ENCODE peak calls at places on chromosomes 11 and 22, in four cellular contexts. N, U, G and L are unnamed samples.

GRCh38 chr11:8056810-8057463 is 24.1 kb upstream of the TUB start:
- DNase-seq in N (no peak), U (peak), G (peak), L (peak)

GRCh38 chr11:124114942-124115781 is at the start of gene VWA5A:
- DNase-seq in N (peak), U (peak), G (peak), L (peak)

GRCh38 chr11:70854891-70855556 is 397.4 kb downstream of the SHANK2 start:
- DNase-seq in N (peak), U (no peak), G (no peak), L (no peak)

GRCh38 chr22:20569059-20570058 is 61.9 kb downstream of the MED15 start:
- DNase-seq in N (no peak), U (peak), G (peak), L (peak)

GRCh38 chr11:41245704-41246398 is 213.6 kb downstream of the LRRC4C start:
- DNase-seq in N (no peak), U (no peak), G (no peak), L (no peak)

GRCh38 chr11:2302280-2302843 is 549 bp downstream of the TSPAN32 start:
- DNase-seq in N (no peak), U (no peak), G (no peak), L (no peak)

GRCh38 chr11:66231561-66231960 is 36.9 kb upstream of the RAB1B start:
- DNase-seq in N (no peak), U (no peak), G (no peak), L (no peak)

GRCh38 chr11:8250981-8251620 is 12.6 kb downstream of the LMO1 start:
- DNase-seq in N (no peak), U (no peak), G (no peak), L (no peak)

GRCh38 chr22:19958083-19959042 is 16.7 kb upstream of the TXNRD2 start:
- DNase-seq in N (no peak), U (peak), G (peak), L (peak)

GRCh38 chr11:64768300-64768694 is 8.5 kb upstream of the PYGM start:
- DNase-seq in N (no peak), U (no peak), G (no peak), L (no peak)

DNA sequence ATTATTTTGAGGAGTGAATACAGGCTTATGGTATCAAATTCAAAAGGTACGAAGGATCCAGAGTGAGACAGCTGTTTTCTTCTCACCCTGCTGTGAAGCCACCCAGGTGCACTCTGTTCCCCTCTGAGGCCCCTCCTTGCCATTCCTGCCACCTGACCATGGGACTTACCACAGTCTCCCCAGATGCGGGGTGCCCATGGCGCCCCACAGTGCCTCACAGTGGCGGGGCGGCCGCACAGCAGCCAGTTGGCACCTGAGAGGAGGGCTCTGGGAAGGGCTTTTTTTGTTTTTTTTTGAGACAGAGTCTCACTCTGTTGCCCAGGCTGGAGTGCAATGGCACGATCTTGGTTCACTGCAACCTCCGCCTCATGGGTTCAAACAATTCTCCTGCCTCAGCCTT is 151.7 kb downstream of the CEP164 start:
- DNase-seq in N (no peak), U (no peak), G (no peak), L (no peak)
- TF ChIP-seq CTCF in N (no peak), U (no peak), G (no peak), L (no peak)

GRCh38 chr11:128603752-128604472 is 16.6 kb upstream of the ETS1 start:
- DNase-seq in N (no peak), U (no peak), G (peak), L (no peak)

GRCh38 chr11:128610765-128611617 is 23.6 kb upstream of the ETS1 start:
- DNase-seq in N (no peak), U (no peak), G (no peak), L (no peak)

GRCh38 chr11:128604723-128605122 is 17.4 kb upstream of the ETS1 start:
- DNase-seq in N (no peak), U (no peak), G (no peak), L (no peak)

GRCh38 chr11:128608732-128609131 is 21.4 kb upstream of the ETS1 start:
- DNase-seq in N (no peak), U (no peak), G (no peak), L (no peak)

DNA sequence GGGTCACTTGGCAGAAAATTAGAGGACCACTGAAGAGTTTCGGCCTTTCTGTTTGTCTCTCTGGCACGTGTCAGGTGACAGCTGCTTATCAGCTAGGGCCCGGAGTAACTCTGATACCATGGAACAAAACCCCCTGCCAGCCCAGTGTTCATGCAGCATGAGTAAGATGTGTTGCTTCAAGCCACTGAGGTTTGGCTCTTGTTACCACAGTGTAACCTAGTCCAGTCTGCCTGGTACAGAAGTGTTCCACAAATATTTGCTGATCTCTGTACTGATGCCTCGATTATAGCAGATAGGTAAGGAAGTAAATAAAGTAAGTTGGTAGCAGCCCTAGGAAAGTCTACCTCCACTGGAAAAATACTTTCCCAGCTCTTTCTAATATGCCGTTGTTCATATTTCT is 20.5 kb upstream of the ETS1 start:
- DNase-seq in N (peak), U (no peak), G (no peak), L (no peak)
- H3K4me3 ChIP-seq in N (no peak), U (no peak), G (no peak), L (no peak)

DNA sequence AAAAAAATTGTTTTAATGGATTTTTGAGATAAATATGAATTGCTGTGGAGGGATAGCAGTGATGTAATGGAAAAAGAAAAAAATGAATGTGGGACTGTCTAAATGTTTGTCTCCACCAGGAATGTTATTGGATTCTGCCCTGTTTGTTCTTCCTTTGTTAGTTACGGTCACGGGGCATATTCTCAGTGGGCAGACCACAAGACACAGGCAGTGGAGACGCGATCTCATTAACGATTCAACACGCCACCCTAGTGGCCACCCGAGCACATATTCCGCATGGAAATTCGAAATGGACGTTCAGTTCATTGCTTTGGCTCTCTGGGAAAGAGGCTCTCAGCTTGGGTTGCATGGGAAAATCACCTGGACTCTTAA is 151.8 kb upstream of the TTC12 start:
- DNase-seq in N (no peak), U (no peak), G (peak), L (no peak)
- TF ChIP-seq CTCF in N (peak), U (no peak), G (peak), L (peak)

DNA sequence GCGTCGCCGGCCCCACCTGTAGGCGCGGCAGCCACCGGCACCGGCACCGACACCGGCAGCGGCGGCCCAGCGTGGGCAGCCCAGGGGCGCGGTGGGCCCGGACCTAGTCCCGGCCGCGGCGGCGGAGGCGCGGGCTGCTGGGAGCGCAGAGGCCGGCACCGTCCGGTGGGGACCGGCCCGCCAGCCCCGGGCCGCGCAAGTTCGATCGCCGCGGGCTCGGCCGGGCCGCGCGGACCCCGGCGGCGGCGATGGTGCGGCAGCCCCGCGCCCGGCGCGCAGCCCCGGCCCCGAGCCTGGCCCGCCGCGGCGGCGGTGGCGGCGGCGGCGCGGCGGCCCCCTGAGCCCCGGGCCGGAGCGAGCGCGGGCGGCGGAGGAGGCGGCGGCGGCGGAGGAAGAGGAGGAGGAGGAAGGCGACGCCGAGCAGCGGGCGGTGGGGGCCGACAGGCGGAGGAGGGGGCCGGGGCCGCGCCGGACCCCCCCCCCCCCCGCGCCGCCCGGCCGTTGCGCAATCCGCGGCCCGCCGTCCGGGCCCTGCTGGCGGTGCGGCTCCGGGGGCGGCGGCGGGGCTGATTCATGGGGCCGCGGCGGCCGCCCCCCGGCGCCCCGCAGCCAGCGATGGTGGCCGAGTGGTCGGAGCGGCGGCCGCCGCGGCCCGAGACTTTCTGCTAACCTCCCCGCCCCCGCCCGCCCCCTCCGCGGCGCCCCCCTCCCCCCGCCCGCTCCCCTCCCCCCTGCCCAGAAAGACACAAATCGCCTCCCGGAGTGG is 1251.9 kb downstream of the BRD1 start:
- DNase-seq in N (no peak), U (no peak), G (no peak), L (no peak)
- H3K4me3 ChIP-seq in N (peak), U (no peak), G (no peak), L (no peak)

DNA sequence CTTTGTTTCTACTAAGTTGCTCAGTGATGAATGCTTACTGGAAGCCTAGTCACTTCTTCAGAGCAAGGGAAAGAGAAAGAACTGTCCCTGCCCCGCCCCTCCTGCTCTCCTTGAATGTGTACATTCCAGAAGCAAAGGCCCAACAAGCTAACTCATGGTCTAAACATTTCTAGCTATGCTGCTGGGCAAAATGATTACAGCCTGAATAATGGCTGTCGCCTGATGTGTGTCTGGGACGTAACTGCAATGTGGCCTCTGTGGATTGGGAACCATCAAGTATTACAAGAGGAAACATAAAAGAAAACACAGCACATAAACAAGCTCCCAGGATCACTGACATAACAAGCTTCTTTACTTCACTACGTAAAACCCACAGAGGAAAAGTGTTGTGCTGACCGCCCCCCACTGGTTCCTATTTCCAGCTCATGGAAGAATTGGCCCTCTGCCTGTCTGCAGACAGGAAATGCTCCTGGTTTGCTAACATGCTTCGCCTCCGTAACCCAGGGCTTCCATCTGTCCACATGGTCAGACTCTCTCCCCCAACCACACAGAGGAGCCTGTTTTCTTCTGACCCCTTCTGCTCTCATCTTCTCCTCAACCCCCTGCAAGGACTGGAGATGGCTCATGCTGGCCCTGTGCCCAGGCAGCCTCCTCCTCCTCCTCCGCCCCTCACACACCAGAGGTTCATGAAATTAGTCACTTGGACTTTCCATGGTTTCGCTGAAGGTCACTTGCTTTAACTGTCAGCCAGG is 187.2 kb downstream of the MAML2 start:
- DNase-seq in N (no peak), U (peak), G (peak), L (peak)
- TF ChIP-seq CTCF in N (peak), U (peak), G (peak), L (peak)